ENCODE peak calls at places on chromosomes 13 and 19, in six cellular contexts. A, L, Y, B, O and K are unnamed samples.

GRCh38 chr19:46861691-46862503 is 1.1 kb downstream of the ARHGAP35 start:
- DNase-seq in A (no peak), O (no peak), B (peak; percentile 28), L (no peak), Y (no peak), K (no peak)

GRCh38 chr19:8487137-8487851 is 15.1 kb downstream of the PRAM1 start:
- DNase-seq in Y (no peak), L (peak; percentile 49), B (no peak), A (no peak), O (no peak), K (peak; percentile 95)

GRCh38 chr19:45146251-45146650 is 14.5 kb downstream of the NKPD1 start:
- DNase-seq in Y (no peak), L (no peak), A (no peak), O (no peak), B (no peak), K (no peak)

GRCh38 chr13:26017932-26018690 is 33.7 kb downstream of the SHISA2 start:
- DNase-seq in L (no peak), B (no peak), A (no peak), O (no peak), Y (no peak), K (no peak)

GRCh38 chr19:7333198-7334118 is 15.3 kb upstream of the ARHGEF18 start:
- DNase-seq in O (no peak), A (peak; percentile 35), Y (no peak), B (no peak), L (no peak), K (no peak)

GRCh38 chr19:29806098-29806866 is 5.5 kb upstream of the CCNE1 start:
- DNase-seq in L (no peak), A (no peak), B (no peak), Y (no peak), O (peak; percentile 53), K (no peak)

GRCh38 chr19:6674868-6675305 is 4.9 kb upstream of the TNFSF14 start:
- DNase-seq in Y (peak; percentile 34), B (peak; percentile 59), L (peak; percentile 58), O (peak; percentile 33), A (peak; percentile 57), K (peak; percentile 89)

GRCh38 chr13:102097708-102098107 is 304.1 kb downstream of the FGF14 start:
- DNase-seq in L (no peak), A (no peak), B (no peak), O (no peak), Y (no peak), K (no peak)

GRCh38 chr19:54937926-54938325 is 9.4 kb downstream of the NLRP7 start:
- DNase-seq in Y (no peak), A (no peak), L (no peak), B (no peak), O (no peak), K (no peak)

GRCh38 chr13:100673831-100674362 is 698 bp downstream of the TMTC4 start:
- DNase-seq in A (peak; percentile 85), B (peak; percentile 55), O (peak; percentile 63), Y (peak; percentile 67), L (no peak), K (peak; percentile 64)

GRCh38 chr19:3813473-3814392 is 27.6 kb upstream of the MATK start:
- DNase-seq in A (no peak), O (no peak), B (no peak), L (no peak), Y (no peak), K (no peak)

GRCh38 chr19:55605637-55606470 is at the start of gene ZNF865:
- DNase-seq in Y (peak; percentile 69), O (peak; percentile 88), B (peak; percentile 77), A (peak; percentile 78), L (peak; percentile 67), K (peak; percentile 68)

GRCh38 chr13:42152495-42152894 is 104.0 kb downstream of the DGKH start:
- DNase-seq in O (no peak), A (no peak), B (no peak), Y (no peak), L (no peak), K (no peak)

GRCh38 chr13:81670048-81670447 is 1329.1 kb upstream of the SPRY2 start:
- DNase-seq in O (no peak), L (no peak), A (no peak), B (no peak), Y (no peak), K (no peak)

GRCh38 chr19:17292301-17293074 is 10.7 kb downstream of the ABHD8 start:
- DNase-seq in L (peak; percentile 78), Y (peak; percentile 73), B (peak; percentile 76), O (peak; percentile 92), A (peak; percentile 81), K (peak; percentile 71)

GRCh38 chr19:1087813-1088418 is 7.3 kb downstream of the POLR2E start:
- DNase-seq in O (no peak), Y (no peak), B (no peak), L (peak; percentile 80), A (no peak), K (peak; percentile 92)

GRCh38 chr13:94967183-94968039 is 255.1 kb upstream of the SOX21 start:
- DNase-seq in Y (no peak), A (no peak), O (peak; percentile 21), B (peak; percentile 29), L (no peak), K (no peak)

GRCh38 chr19:34806976-34807860 is 34.2 kb upstream of the ZNF599 start:
- DNase-seq in L (no peak), O (no peak), Y (no peak), A (peak; percentile 10), B (no peak), K (no peak)

GRCh38 chr19:42028304-42029216 is 34.5 kb upstream of the ATP1A3 start:
- DNase-seq in A (no peak), B (no peak), Y (no peak), O (no peak), L (no peak), K (no peak)

GRCh38 chr19:31348416-31349159 is 648 bp downstream of the TSHZ3 start:
- DNase-seq in A (no peak), O (no peak), L (peak; percentile 43), B (no peak), Y (peak; percentile 56), K (no peak)

GRCh38 chr13:46804391-46804815 is 7.4 kb upstream of the ESD start:
- DNase-seq in A (peak; percentile 99), O (peak; percentile 14), Y (no peak), L (no peak), B (no peak), K (no peak)

GRCh38 chr13:79571147-79571546 is 90.2 kb downstream of the NDFIP2 start:
- DNase-seq in L (no peak), Y (no peak), O (no peak), A (no peak), B (no peak), K (no peak)

GRCh38 chr13:78201411-78201810 is 282.8 kb upstream of the EDNRB start:
- DNase-seq in O (no peak), Y (no peak), A (no peak), B (no peak), L (no peak), K (no peak)

GRCh38 chr13:39047560-39047959 is 9.3 kb downstream of the NHLRC3 start:
- DNase-seq in B (no peak), A (peak; percentile 50), L (no peak), Y (no peak), O (no peak), K (no peak)
- TF ChIP-seq CTCF in B (no peak), A (peak; percentile 24), L (no peak), Y (no peak), O (no peak), K (no peak)

GRCh38 chr19:14570864-14571527 is 870 bp downstream of the NDUFB7 start:
- DNase-seq in L (no peak), A (no peak), Y (peak; percentile 19), O (no peak), B (no peak), K (no peak)
- TF ChIP-seq CTCF in L (no peak), A (no peak), Y (no peak), O (no peak), B (no peak), K (no peak)

DNA sequence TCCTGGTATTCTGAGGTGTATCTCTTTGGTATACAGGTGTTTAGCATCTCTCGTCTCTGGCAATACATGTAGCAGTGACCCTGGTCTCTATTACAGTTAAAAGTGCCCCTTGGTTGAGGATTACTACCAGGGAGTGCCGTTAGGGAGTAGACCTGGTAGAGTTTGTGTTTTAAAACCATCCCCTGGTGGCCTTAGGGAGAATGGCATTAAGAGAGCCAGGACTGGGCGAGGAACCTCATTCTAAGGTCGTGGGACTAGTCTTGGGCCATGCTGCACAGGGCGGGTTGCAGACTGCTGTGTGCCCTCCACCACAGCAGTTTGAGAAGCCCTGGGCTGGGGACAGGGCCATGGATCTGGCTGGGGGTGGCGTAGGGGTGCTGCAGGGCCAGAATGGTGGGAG is 35.0 kb downstream of the B3GLCT start:
- DNase-seq in Y (no peak), B (no peak), O (peak; percentile 5), L (no peak), A (peak; percentile 3), K (no peak)
- TF ChIP-seq CTCF in Y (no peak), B (no peak), O (no peak), L (no peak), A (peak; percentile 28), K (no peak)

GRCh38 chr13:106756446-106756845 is 188.5 kb upstream of the ARGLU1 start:
- DNase-seq in L (no peak), B (no peak), Y (no peak), O (no peak), A (no peak), K (no peak)
- TF ChIP-seq CTCF in L (no peak), B (no peak), Y (no peak), O (no peak), A (no peak), K (no peak)

DNA sequence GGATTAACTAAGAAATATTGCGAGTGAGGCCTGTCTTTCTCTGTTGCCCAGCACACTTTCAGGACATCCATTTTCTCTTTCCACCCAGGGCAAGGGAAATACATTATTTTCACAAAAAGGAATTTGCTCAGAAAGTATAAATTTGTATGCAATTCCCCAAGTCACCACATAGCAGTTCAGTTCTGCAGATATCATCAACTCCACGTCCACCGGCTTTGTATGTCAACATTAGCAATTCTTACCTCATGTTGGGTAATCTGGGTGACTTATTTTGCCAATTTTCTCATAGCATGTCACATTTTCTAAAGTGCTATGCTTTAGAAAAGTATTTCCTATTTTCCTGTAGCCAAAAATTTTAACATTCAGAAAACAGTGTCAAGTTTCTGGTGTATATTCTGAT is 501.8 kb downstream of the EFNB2 start:
- DNase-seq in L (no peak), B (no peak), A (peak; percentile 54), Y (no peak), O (peak; percentile 3), K (no peak)
- TF ChIP-seq CTCF in L (no peak), B (peak; percentile 15), A (peak; percentile 27), Y (no peak), O (no peak), K (no peak)